ENCODE peak calls at places on chromosomes 3 and 15, in five cellular contexts. One of them, this sample, is unnamed.

GRCh38 chr3:184637705-184638104 is 74.2 kb downstream of the MAGEF1 start:
- DNase-seq in HepG2: no peak
- DNase-seq in SK-N-SH: no peak
- DNase-seq in A549: no peak
- DNase-seq in K562: no peak
- DNase-seq in this sample: no peak

GRCh38 chr3:185024406-185024805 is 128.5 kb downstream of the C3orf70 start:
- DNase-seq in HepG2: no peak
- DNase-seq in SK-N-SH: no peak
- DNase-seq in A549: no peak
- DNase-seq in K562: no peak
- DNase-seq in this sample: no peak

GRCh38 chr15:97235285-97235985 is 725.1 kb upstream of the ARRDC4 start:
- DNase-seq in HepG2: peak
- DNase-seq in SK-N-SH: peak
- DNase-seq in A549: peak
- DNase-seq in K562: peak
- DNase-seq in this sample: peak

GRCh38 chr3:166013073-166013679 is 176.0 kb upstream of the BCHE start:
- DNase-seq in HepG2: peak
- DNase-seq in SK-N-SH: peak
- DNase-seq in A549: peak
- DNase-seq in K562: peak
- DNase-seq in this sample: peak

GRCh38 chr3:12553921-12554391 is 2.9 kb upstream of the MKRN2 start:
- DNase-seq in HepG2: no peak
- DNase-seq in SK-N-SH: peak
- DNase-seq in A549: peak
- DNase-seq in K562: no peak
- DNase-seq in this sample: no peak

GRCh38 chr3:111803123-111803593 is 55.9 kb upstream of the PHLDB2 start:
- DNase-seq in HepG2: no peak
- DNase-seq in SK-N-SH: no peak
- DNase-seq in A549: peak
- DNase-seq in K562: no peak
- DNase-seq in this sample: peak

GRCh38 chr3:10982782-10983181 is 9.8 kb upstream of the SLC6A1 start:
- DNase-seq in HepG2: no peak
- DNase-seq in SK-N-SH: no peak
- DNase-seq in A549: no peak
- DNase-seq in K562: no peak
- DNase-seq in this sample: no peak

GRCh38 chr3:152323834-152324233 is 55.1 kb downstream of the MBNL1 start:
- DNase-seq in HepG2: no peak
- DNase-seq in SK-N-SH: no peak
- DNase-seq in A549: no peak
- DNase-seq in K562: no peak
- DNase-seq in this sample: no peak

GRCh38 chr15:53716909-53717878 is 42.3 kb downstream of the WDR72 start:
- DNase-seq in HepG2: peak
- DNase-seq in SK-N-SH: no peak
- DNase-seq in A549: peak
- DNase-seq in K562: no peak
- DNase-seq in this sample: no peak

GRCh38 chr15:81859737-81860516 is 185.9 kb downstream of the MEX3B start:
- DNase-seq in HepG2: no peak
- DNase-seq in SK-N-SH: no peak
- DNase-seq in A549: no peak
- DNase-seq in K562: no peak
- DNase-seq in this sample: no peak

GRCh38 chr15:79161837-79162508 is 71.4 kb upstream of the RASGRF1 start:
- DNase-seq in HepG2: no peak
- DNase-seq in SK-N-SH: no peak
- DNase-seq in A549: no peak
- DNase-seq in K562: no peak
- DNase-seq in this sample: no peak

GRCh38 chr3:53199834-53200233 is 38.8 kb downstream of the PRKCD start:
- DNase-seq in HepG2: no peak
- DNase-seq in SK-N-SH: peak
- DNase-seq in A549: no peak
- DNase-seq in K562: no peak
- DNase-seq in this sample: no peak

DNA sequence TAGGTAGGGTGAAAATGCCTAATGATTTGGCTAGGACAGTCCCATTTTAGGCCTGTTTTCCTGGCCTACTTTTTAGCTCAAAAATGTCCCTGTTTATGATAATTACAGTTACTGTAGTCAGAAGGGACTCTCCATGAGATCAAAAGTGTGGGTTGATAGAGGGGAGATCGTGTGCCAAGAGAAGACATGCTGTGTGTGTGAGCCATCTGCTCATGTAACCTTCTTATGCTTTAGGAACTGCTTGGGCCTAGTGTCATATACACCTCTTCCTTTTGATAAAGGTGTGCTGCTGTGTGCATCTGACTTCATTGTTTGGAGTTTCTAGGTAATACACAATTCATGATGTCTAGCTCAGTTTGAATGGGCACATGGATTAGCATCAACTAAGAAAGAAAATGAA is 786.5 kb downstream of the PDCD6IP start:
- DNase-seq in HepG2: no peak
- DNase-seq in SK-N-SH: no peak
- DNase-seq in A549: no peak
- DNase-seq in K562: no peak
- DNase-seq in this sample: no peak
- TF ChIP-seq RFX5 in HepG2: no peak
- TF ChIP-seq RFX5 in SK-N-SH: no peak
- TF ChIP-seq RFX5 in A549: no peak
- TF ChIP-seq RFX5 in K562: no peak
- TF ChIP-seq RFX5 in this sample: no peak

DNA sequence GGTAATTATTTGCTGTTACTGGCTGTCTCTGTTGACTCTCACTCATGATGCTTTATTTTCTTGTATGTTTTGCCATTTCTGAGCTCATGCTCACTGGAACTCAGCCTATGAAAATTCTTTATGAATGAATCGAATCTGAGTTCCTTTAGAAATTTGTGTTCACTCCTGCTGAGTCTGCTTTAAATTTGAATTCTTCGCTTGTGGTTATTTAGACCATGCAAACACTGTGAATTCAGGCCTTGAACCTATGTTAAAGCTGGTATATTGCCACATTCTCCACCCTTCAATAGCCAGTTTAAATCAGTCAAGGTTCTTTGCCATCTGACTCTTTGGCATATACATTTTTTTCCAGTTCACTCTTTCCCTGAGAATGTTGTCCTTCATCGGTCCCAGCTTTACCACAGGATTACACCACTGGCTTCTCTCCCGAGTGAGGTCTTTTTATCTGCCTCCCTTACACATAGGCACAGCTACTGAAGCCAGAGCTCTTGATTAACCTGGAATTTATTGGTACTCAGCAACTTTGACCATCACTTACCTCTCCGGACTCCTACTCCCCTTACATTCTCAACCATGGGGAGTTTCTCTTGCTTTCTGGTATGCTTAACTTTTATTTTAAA is 400.6 kb downstream of the VPS13C start:
- DNase-seq in HepG2: no peak
- DNase-seq in SK-N-SH: no peak
- DNase-seq in A549: no peak
- DNase-seq in K562: no peak
- DNase-seq in this sample: no peak
- TF ChIP-seq SMC3 in HepG2: no peak
- TF ChIP-seq SMC3 in SK-N-SH: no peak
- TF ChIP-seq SMC3 in A549: no peak
- TF ChIP-seq SMC3 in K562: no peak
- TF ChIP-seq SMC3 in this sample: no peak

GRCh38 chr3:39460677-39461076 is 6.8 kb upstream of the MOBP start:
- DNase-seq in HepG2: no peak
- DNase-seq in SK-N-SH: no peak
- DNase-seq in A549: no peak
- DNase-seq in K562: no peak
- DNase-seq in this sample: no peak
- TF ChIP-seq USF2 in HepG2: no peak
- TF ChIP-seq USF2 in SK-N-SH: no peak
- TF ChIP-seq USF2 in A549: no peak
- TF ChIP-seq USF2 in K562: no peak
- TF ChIP-seq USF2 in this sample: no peak

DNA sequence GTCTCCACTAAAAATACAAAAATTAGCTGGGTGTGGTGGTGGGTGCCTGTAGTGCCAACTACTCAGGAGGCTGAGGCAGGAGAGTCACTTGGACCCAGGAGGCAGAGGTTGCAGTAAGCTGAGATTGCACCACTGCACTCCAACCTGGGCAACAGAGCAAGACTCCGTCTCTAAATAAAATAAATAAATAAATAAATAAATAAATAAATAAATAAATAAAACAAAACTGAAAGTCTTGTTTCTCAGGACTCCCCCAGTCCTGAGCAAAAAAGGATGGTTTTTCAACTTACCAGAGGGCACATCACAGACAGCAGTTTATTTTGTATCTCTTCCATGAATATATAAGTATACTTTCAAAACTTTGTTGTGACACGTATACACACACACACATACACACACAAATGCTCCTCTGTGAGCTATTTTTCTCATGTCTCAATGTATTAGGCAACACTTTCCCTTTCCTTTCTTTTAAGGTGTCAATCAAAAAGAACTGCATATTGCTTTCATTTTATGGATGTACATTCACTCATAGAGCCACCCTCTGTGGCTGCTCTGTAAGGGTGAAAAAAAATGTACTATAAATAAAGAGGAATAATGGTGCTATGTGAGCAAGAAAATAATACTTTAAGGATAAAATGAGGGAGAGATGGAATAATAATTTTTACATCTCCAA is 54.8 kb upstream of the MITF start:
- DNase-seq in HepG2: no peak
- DNase-seq in SK-N-SH: no peak
- DNase-seq in A549: no peak
- DNase-seq in K562: no peak
- DNase-seq in this sample: no peak
- TF ChIP-seq RFX5 in HepG2: no peak
- TF ChIP-seq RFX5 in SK-N-SH: no peak
- TF ChIP-seq RFX5 in A549: no peak
- TF ChIP-seq RFX5 in K562: no peak
- TF ChIP-seq RFX5 in this sample: no peak

GRCh38 chr15:38474155-38474757 is 20.3 kb downstream of the FAM98B start:
- DNase-seq in HepG2: peak
- DNase-seq in SK-N-SH: peak
- DNase-seq in A549: peak
- DNase-seq in K562: peak
- DNase-seq in this sample: peak
- TF ChIP-seq SMC3 in HepG2: peak
- TF ChIP-seq SMC3 in SK-N-SH: peak
- TF ChIP-seq SMC3 in A549: peak
- TF ChIP-seq SMC3 in K562: peak
- TF ChIP-seq SMC3 in this sample: peak

GRCh38 chr15:62069551-62069950 is 2.8 kb downstream of the C2CD4A start:
- DNase-seq in HepG2: no peak
- DNase-seq in SK-N-SH: no peak
- DNase-seq in A549: no peak
- DNase-seq in K562: no peak
- DNase-seq in this sample: no peak

GRCh38 chr15:62066663-62067447 is at the start of gene C2CD4A:
- DNase-seq in HepG2: peak
- DNase-seq in SK-N-SH: no peak
- DNase-seq in A549: peak
- DNase-seq in K562: no peak
- DNase-seq in this sample: peak

GRCh38 chr15:62068787-62069170 is 2.0 kb downstream of the C2CD4A start:
- DNase-seq in HepG2: no peak
- DNase-seq in SK-N-SH: peak
- DNase-seq in A549: no peak
- DNase-seq in K562: no peak
- DNase-seq in this sample: no peak

GRCh38 chr15:62068071-62068786 is 1.5 kb downstream of the C2CD4A start:
- DNase-seq in HepG2: peak
- DNase-seq in SK-N-SH: peak
- DNase-seq in A549: peak
- DNase-seq in K562: peak
- DNase-seq in this sample: no peak

DNA sequence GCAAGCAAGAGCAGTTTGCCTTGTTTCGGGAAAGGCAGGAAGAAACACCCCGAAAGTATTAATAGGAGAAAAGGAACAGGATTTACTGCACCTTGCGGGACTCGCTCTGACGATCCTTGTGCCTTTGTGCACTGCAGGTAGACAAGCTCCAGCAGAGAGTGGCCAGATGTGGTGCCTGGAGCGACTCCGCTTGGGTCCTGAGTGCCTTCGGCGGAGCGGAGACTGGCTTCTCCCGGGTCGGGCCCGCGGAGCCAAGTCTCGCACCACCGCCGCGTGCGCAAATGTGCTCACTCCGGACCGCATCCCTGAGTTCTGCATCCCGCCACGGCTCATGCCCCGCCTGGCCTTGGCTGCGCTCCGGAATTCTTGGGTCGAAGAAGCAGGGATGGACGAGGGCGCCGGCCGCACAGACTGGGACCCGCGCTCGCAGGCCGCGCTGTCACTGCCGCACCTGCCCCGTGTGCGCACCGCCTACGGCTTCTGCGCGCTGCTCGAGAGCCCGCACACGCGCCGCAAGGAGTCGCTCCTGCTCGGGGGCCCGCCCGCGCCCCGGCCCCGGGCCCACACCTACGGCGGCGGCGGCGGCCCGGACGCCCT is 769 bp downstream of the C2CD4A start:
- DNase-seq in HepG2: no peak
- DNase-seq in SK-N-SH: peak
- DNase-seq in A549: peak
- DNase-seq in K562: no peak
- DNase-seq in this sample: no peak
- TF ChIP-seq USF2 in HepG2: no peak
- TF ChIP-seq USF2 in SK-N-SH: no peak
- TF ChIP-seq USF2 in A549: no peak
- TF ChIP-seq USF2 in K562: no peak
- TF ChIP-seq USF2 in this sample: no peak

GRCh38 chr15:29455055-29455454 is 185.4 kb upstream of the NSMCE3 start:
- DNase-seq in HepG2: no peak
- DNase-seq in SK-N-SH: no peak
- DNase-seq in A549: no peak
- DNase-seq in K562: no peak
- DNase-seq in this sample: no peak

GRCh38 chr15:29451201-29451781 is 181.7 kb upstream of the NSMCE3 start:
- DNase-seq in HepG2: peak
- DNase-seq in SK-N-SH: peak
- DNase-seq in A549: peak
- DNase-seq in K562: no peak
- DNase-seq in this sample: no peak

GRCh38 chr15:29454506-29454905 is 184.9 kb upstream of the NSMCE3 start:
- DNase-seq in HepG2: no peak
- DNase-seq in SK-N-SH: no peak
- DNase-seq in A549: no peak
- DNase-seq in K562: no peak
- DNase-seq in this sample: no peak

GRCh38 chr15:29455530-29455929 is 185.9 kb upstream of the NSMCE3 start:
- DNase-seq in HepG2: no peak
- DNase-seq in SK-N-SH: no peak
- DNase-seq in A549: no peak
- DNase-seq in K562: no peak
- DNase-seq in this sample: no peak

GRCh38 chr15:29452881-29453731 is 183.5 kb upstream of the NSMCE3 start:
- DNase-seq in HepG2: no peak
- DNase-seq in SK-N-SH: no peak
- DNase-seq in A549: no peak
- DNase-seq in K562: no peak
- DNase-seq in this sample: no peak
- TF ChIP-seq RFX5 in HepG2: no peak
- TF ChIP-seq RFX5 in SK-N-SH: no peak
- TF ChIP-seq RFX5 in A549: no peak
- TF ChIP-seq RFX5 in K562: no peak
- TF ChIP-seq RFX5 in this sample: no peak